ENCODE peak calls at places on chromosome 20, in four cellular contexts. I, R, Z and T are unnamed samples.

GRCh38 chr20:38245753-38246152 is 14.8 kb downstream of the KIAA1755 start:
- DNase-seq in Z (peak), I (no peak), R (no peak), T (peak)

GRCh38 chr20:43749734-43750294 is 23.0 kb upstream of the GTSF1L start:
- DNase-seq in R (peak), I (peak), Z (peak), T (no peak)

GRCh38 chr20:3250091-3250504 is 11.1 kb upstream of the SLC4A11 start:
- DNase-seq in I (no peak), R (no peak), Z (peak), T (no peak)

GRCh38 chr20:63917811-63918210 is 22.9 kb downstream of the DNAJC5 start:
- DNase-seq in R (no peak), Z (no peak), I (no peak), T (no peak)

GRCh38 chr20:48951646-48952045 is 30.1 kb downstream of the ARFGEF2 start:
- DNase-seq in R (no peak), Z (no peak), I (no peak), T (no peak)

GRCh38 chr20:63044605-63045004 is 37.8 kb upstream of the BHLHE23 start:
- DNase-seq in I (no peak), Z (no peak), R (no peak), T (no peak)

GRCh38 chr20:4160761-4161305 is 145.5 kb upstream of the RNF24 start:
- DNase-seq in R (no peak), Z (peak), I (no peak), T (peak)

GRCh38 chr20:46520976-46521579 is 7.7 kb upstream of the ZNF334 start:
- DNase-seq in Z (no peak), I (no peak), R (peak), T (peak)

GRCh38 chr20:32562495-32562911 is 22.6 kb downstream of the NOL4L start:
- DNase-seq in I (no peak), R (no peak), Z (no peak), T (no peak)

GRCh38 chr20:50872562-50873288 is 58.5 kb downstream of the ADNP start:
- DNase-seq in R (no peak), I (no peak), Z (no peak), T (no peak)

GRCh38 chr20:14673164-14673563 is 335.8 kb upstream of the FLRT3 start:
- DNase-seq in Z (no peak), R (no peak), I (no peak), T (no peak)

GRCh38 chr20:44008806-44009678 is 94.4 kb downstream of the TOX2 start:
- DNase-seq in Z (no peak), I (no peak), R (peak), T (no peak)